ENCODE peak calls at places on chromosomes 16 and 17, in nine cellular contexts. One of them, this sample, is unnamed.

GRCh38 chr17:10327640-10328039 is 45.2 kb downstream of the MYH13 start:
- DNase-seq in NCI-H1436: peak
- DNase-seq in mesendoderm: peak
- DNase-seq in activated CD4-positive, alpha-beta T cell treated with anti-CD3 and anti-CD28 coated beads for 48 hours: peak
- DNase-seq in activated T-cell treated with anti-CD3 and anti-CD28 coated beads for 24 hours: peak
- DNase-seq in neuronal stem cell: peak
- DNase-seq in astrocyte of the cerebellum: peak
- DNase-seq in stimulated activated naive CD4-positive, alpha-beta T cell: peak
- DNase-seq in dorsolateral prefrontal cortex: peak
- DNase-seq in this sample: peak

GRCh38 chr17:76353004-76353598 is 615 bp downstream of the PRPSAP1 start:
- DNase-seq in NCI-H1436: no peak
- DNase-seq in mesendoderm: peak
- DNase-seq in activated CD4-positive, alpha-beta T cell treated with anti-CD3 and anti-CD28 coated beads for 48 hours: no peak
- DNase-seq in activated T-cell treated with anti-CD3 and anti-CD28 coated beads for 24 hours: no peak
- DNase-seq in neuronal stem cell: no peak
- DNase-seq in astrocyte of the cerebellum: no peak
- DNase-seq in stimulated activated naive CD4-positive, alpha-beta T cell: peak
- DNase-seq in dorsolateral prefrontal cortex: no peak
- DNase-seq in this sample: peak

GRCh38 chr17:73855933-73856332 is 211.7 kb upstream of the SDK2 start:
- DNase-seq in NCI-H1436: no peak
- DNase-seq in mesendoderm: no peak
- DNase-seq in activated CD4-positive, alpha-beta T cell treated with anti-CD3 and anti-CD28 coated beads for 48 hours: no peak
- DNase-seq in activated T-cell treated with anti-CD3 and anti-CD28 coated beads for 24 hours: no peak
- DNase-seq in neuronal stem cell: no peak
- DNase-seq in astrocyte of the cerebellum: no peak
- DNase-seq in stimulated activated naive CD4-positive, alpha-beta T cell: no peak
- DNase-seq in dorsolateral prefrontal cortex: no peak
- DNase-seq in this sample: no peak

GRCh38 chr16:85607796-85608514 is 5.2 kb upstream of the GSE1 start:
- DNase-seq in NCI-H1436: no peak
- DNase-seq in mesendoderm: peak
- DNase-seq in activated CD4-positive, alpha-beta T cell treated with anti-CD3 and anti-CD28 coated beads for 48 hours: no peak
- DNase-seq in activated T-cell treated with anti-CD3 and anti-CD28 coated beads for 24 hours: no peak
- DNase-seq in neuronal stem cell: no peak
- DNase-seq in astrocyte of the cerebellum: no peak
- DNase-seq in stimulated activated naive CD4-positive, alpha-beta T cell: no peak
- DNase-seq in dorsolateral prefrontal cortex: no peak
- DNase-seq in this sample: no peak

GRCh38 chr16:3842994-3843393 is 37.5 kb downstream of the CREBBP start:
- DNase-seq in NCI-H1436: no peak
- DNase-seq in mesendoderm: no peak
- DNase-seq in activated CD4-positive, alpha-beta T cell treated with anti-CD3 and anti-CD28 coated beads for 48 hours: no peak
- DNase-seq in activated T-cell treated with anti-CD3 and anti-CD28 coated beads for 24 hours: no peak
- DNase-seq in neuronal stem cell: no peak
- DNase-seq in astrocyte of the cerebellum: no peak
- DNase-seq in stimulated activated naive CD4-positive, alpha-beta T cell: no peak
- DNase-seq in dorsolateral prefrontal cortex: no peak
- DNase-seq in this sample: no peak

GRCh38 chr17:31564291-31564690 is 172.8 kb downstream of the RAB11FIP4 start:
- DNase-seq in NCI-H1436: no peak
- DNase-seq in mesendoderm: no peak
- DNase-seq in activated CD4-positive, alpha-beta T cell treated with anti-CD3 and anti-CD28 coated beads for 48 hours: no peak
- DNase-seq in activated T-cell treated with anti-CD3 and anti-CD28 coated beads for 24 hours: no peak
- DNase-seq in neuronal stem cell: no peak
- DNase-seq in astrocyte of the cerebellum: no peak
- DNase-seq in stimulated activated naive CD4-positive, alpha-beta T cell: no peak
- DNase-seq in dorsolateral prefrontal cortex: no peak
- DNase-seq in this sample: no peak

GRCh38 chr17:37720989-37721388 is 23.9 kb downstream of the HNF1B start:
- DNase-seq in NCI-H1436: no peak
- DNase-seq in mesendoderm: no peak
- DNase-seq in activated CD4-positive, alpha-beta T cell treated with anti-CD3 and anti-CD28 coated beads for 48 hours: no peak
- DNase-seq in activated T-cell treated with anti-CD3 and anti-CD28 coated beads for 24 hours: no peak
- DNase-seq in neuronal stem cell: no peak
- DNase-seq in astrocyte of the cerebellum: no peak
- DNase-seq in stimulated activated naive CD4-positive, alpha-beta T cell: no peak
- DNase-seq in dorsolateral prefrontal cortex: no peak
- DNase-seq in this sample: no peak

GRCh38 chr16:89422905-89423630 is 67.3 kb downstream of the ANKRD11 start:
- DNase-seq in NCI-H1436: no peak
- DNase-seq in mesendoderm: no peak
- DNase-seq in activated CD4-positive, alpha-beta T cell treated with anti-CD3 and anti-CD28 coated beads for 48 hours: peak
- DNase-seq in activated T-cell treated with anti-CD3 and anti-CD28 coated beads for 24 hours: peak
- DNase-seq in neuronal stem cell: no peak
- DNase-seq in astrocyte of the cerebellum: peak
- DNase-seq in stimulated activated naive CD4-positive, alpha-beta T cell: no peak
- DNase-seq in dorsolateral prefrontal cortex: no peak
- DNase-seq in this sample: peak

GRCh38 chr17:66677201-66677981 is 157.5 kb upstream of the CACNG5 start:
- DNase-seq in NCI-H1436: no peak
- DNase-seq in mesendoderm: no peak
- DNase-seq in activated CD4-positive, alpha-beta T cell treated with anti-CD3 and anti-CD28 coated beads for 48 hours: peak
- DNase-seq in activated T-cell treated with anti-CD3 and anti-CD28 coated beads for 24 hours: no peak
- DNase-seq in neuronal stem cell: no peak
- DNase-seq in astrocyte of the cerebellum: peak
- DNase-seq in stimulated activated naive CD4-positive, alpha-beta T cell: no peak
- DNase-seq in dorsolateral prefrontal cortex: no peak
- DNase-seq in this sample: no peak

GRCh38 chr17:66207936-66208335 is 16.0 kb upstream of the CEP112 start:
- DNase-seq in NCI-H1436: no peak
- DNase-seq in mesendoderm: no peak
- DNase-seq in activated CD4-positive, alpha-beta T cell treated with anti-CD3 and anti-CD28 coated beads for 48 hours: no peak
- DNase-seq in activated T-cell treated with anti-CD3 and anti-CD28 coated beads for 24 hours: no peak
- DNase-seq in neuronal stem cell: no peak
- DNase-seq in astrocyte of the cerebellum: no peak
- DNase-seq in stimulated activated naive CD4-positive, alpha-beta T cell: no peak
- DNase-seq in dorsolateral prefrontal cortex: no peak
- DNase-seq in this sample: no peak

GRCh38 chr16:23966577-23966976 is 130.8 kb downstream of the PRKCB start:
- DNase-seq in NCI-H1436: no peak
- DNase-seq in mesendoderm: no peak
- DNase-seq in activated CD4-positive, alpha-beta T cell treated with anti-CD3 and anti-CD28 coated beads for 48 hours: no peak
- DNase-seq in activated T-cell treated with anti-CD3 and anti-CD28 coated beads for 24 hours: no peak
- DNase-seq in neuronal stem cell: no peak
- DNase-seq in astrocyte of the cerebellum: no peak
- DNase-seq in stimulated activated naive CD4-positive, alpha-beta T cell: no peak
- DNase-seq in dorsolateral prefrontal cortex: no peak
- DNase-seq in this sample: no peak

GRCh38 chr17:45763182-45763581 is 20.9 kb upstream of the CRHR1 start:
- DNase-seq in NCI-H1436: no peak
- DNase-seq in mesendoderm: no peak
- DNase-seq in activated CD4-positive, alpha-beta T cell treated with anti-CD3 and anti-CD28 coated beads for 48 hours: no peak
- DNase-seq in activated T-cell treated with anti-CD3 and anti-CD28 coated beads for 24 hours: no peak
- DNase-seq in neuronal stem cell: no peak
- DNase-seq in astrocyte of the cerebellum: no peak
- DNase-seq in stimulated activated naive CD4-positive, alpha-beta T cell: no peak
- DNase-seq in dorsolateral prefrontal cortex: no peak
- DNase-seq in this sample: no peak

GRCh38 chr16:4271176-4272113 is 1.4 kb downstream of the TFAP4 start:
- DNase-seq in NCI-H1436: peak
- DNase-seq in mesendoderm: peak
- DNase-seq in activated CD4-positive, alpha-beta T cell treated with anti-CD3 and anti-CD28 coated beads for 48 hours: peak
- DNase-seq in activated T-cell treated with anti-CD3 and anti-CD28 coated beads for 24 hours: peak
- DNase-seq in neuronal stem cell: peak
- DNase-seq in astrocyte of the cerebellum: peak
- DNase-seq in stimulated activated naive CD4-positive, alpha-beta T cell: peak
- DNase-seq in dorsolateral prefrontal cortex: peak
- DNase-seq in this sample: peak

GRCh38 chr17:48500435-48501426 is 30.1 kb downstream of the HOXB1 start:
- DNase-seq in NCI-H1436: no peak
- DNase-seq in mesendoderm: peak
- DNase-seq in activated CD4-positive, alpha-beta T cell treated with anti-CD3 and anti-CD28 coated beads for 48 hours: no peak
- DNase-seq in activated T-cell treated with anti-CD3 and anti-CD28 coated beads for 24 hours: no peak
- DNase-seq in neuronal stem cell: no peak
- DNase-seq in astrocyte of the cerebellum: no peak
- DNase-seq in stimulated activated naive CD4-positive, alpha-beta T cell: no peak
- DNase-seq in dorsolateral prefrontal cortex: no peak
- DNase-seq in this sample: no peak

GRCh38 chr16:53372942-53373871 is 61.1 kb upstream of the RBL2 start:
- DNase-seq in NCI-H1436: peak
- DNase-seq in mesendoderm: no peak
- DNase-seq in activated CD4-positive, alpha-beta T cell treated with anti-CD3 and anti-CD28 coated beads for 48 hours: peak
- DNase-seq in activated T-cell treated with anti-CD3 and anti-CD28 coated beads for 24 hours: peak
- DNase-seq in neuronal stem cell: no peak
- DNase-seq in astrocyte of the cerebellum: no peak
- DNase-seq in stimulated activated naive CD4-positive, alpha-beta T cell: peak
- DNase-seq in dorsolateral prefrontal cortex: no peak
- DNase-seq in this sample: peak

GRCh38 chr16:86355951-86356350 is 154.4 kb upstream of the FOXF1 start:
- DNase-seq in NCI-H1436: no peak
- DNase-seq in mesendoderm: peak
- DNase-seq in activated CD4-positive, alpha-beta T cell treated with anti-CD3 and anti-CD28 coated beads for 48 hours: no peak
- DNase-seq in activated T-cell treated with anti-CD3 and anti-CD28 coated beads for 24 hours: no peak
- DNase-seq in neuronal stem cell: no peak
- DNase-seq in astrocyte of the cerebellum: no peak
- DNase-seq in stimulated activated naive CD4-positive, alpha-beta T cell: no peak
- DNase-seq in dorsolateral prefrontal cortex: no peak
- DNase-seq in this sample: no peak

This sample was measured in activated CD4-positive, alpha-beta memory T cell treated with anti-CD3 and anti-CD28 coated beads, Interleukin-2, amount 10 ng/mL, durations not matched to agents 7 days and 5 days.